ENCODE peak calls at places on chromosomes 4 and X, in eight cellular contexts. U is iris pigment epithelial cell; P is H4; N is adrenal gland; S is stimulated activated CD8-positive, alpha-beta memory T cell treated with anti-CD3 and anti-CD28 coated beads, Interleukin-12 subunit alpha, Interleukin-12 subunit beta, amount 100 ng/mL, for 1 hour; H is NCI-H1436; V is lower leg skin; Y is skeletal muscle cell. E is an unnamed sample.

GRCh38 chrX:48919360-48919821 is 567 bp upstream of the PIM2 start:
- DNase-seq in U (peak), P (no peak), N (no peak), S (no peak), H (no peak), V (no peak), Y (no peak), E (no peak)

GRCh38 chr4:105683038-105683437 is 25.5 kb downstream of the INTS12 start:
- DNase-seq in U (no peak), P (no peak), N (no peak), S (no peak), H (no peak), V (no peak), Y (no peak), E (no peak)

GRCh38 chr4:102334624-102335023 is 10.7 kb downstream of the SLC39A8 start:
- DNase-seq in U (no peak), P (no peak), N (no peak), S (no peak), H (no peak), V (no peak), Y (no peak), E (no peak)

GRCh38 chrX:150092549-150092948 is 154.3 kb upstream of the EOLA2 start:
- DNase-seq in U (no peak), P (no peak), N (no peak), S (no peak), H (peak), V (no peak), Y (no peak), E (no peak)

GRCh38 chrX:8849945-8850344 is 48.8 kb upstream of the FAM9A start:
- DNase-seq in U (no peak), P (no peak), N (no peak), S (no peak), H (no peak), V (no peak), Y (no peak), E (no peak)

GRCh38 chr4:107213410-107213809 is 177.3 kb upstream of the DKK2 start:
- DNase-seq in U (peak), P (no peak), N (no peak), S (no peak), H (no peak), V (no peak), Y (no peak), E (no peak)

GRCh38 chr4:6549445-6549844 is 25.5 kb upstream of the MAN2B2 start:
- DNase-seq in U (no peak), P (no peak), N (no peak), S (no peak), H (no peak), V (no peak), Y (no peak), E (no peak)

GRCh38 chr4:121256887-121257426 is 92.8 kb upstream of the TNIP3 start:
- DNase-seq in U (peak), P (no peak), N (no peak), S (no peak), H (no peak), V (no peak), Y (peak), E (no peak)

GRCh38 chr4:90837241-90837640 is 710.0 kb downstream of the CCSER1 start:
- DNase-seq in U (peak), P (no peak), N (no peak), S (no peak), H (no peak), V (no peak), Y (no peak), E (no peak)

GRCh38 chr4:48939785-48940184 is 33.2 kb upstream of the OCIAD2 start:
- DNase-seq in U (peak), P (peak), N (peak), S (no peak), H (no peak), V (peak), Y (peak), E (peak)

GRCh38 chrX:129262912-129263311 is 260.4 kb downstream of the SMARCA1 start:
- DNase-seq in U (no peak), P (no peak), N (no peak), S (no peak), H (no peak), V (no peak), Y (no peak), E (no peak)